ENCODE peak calls at places on chromosome 21, in eight cellular contexts. H, T, P, Y, U, D, L and I are unnamed samples. For H3K4me1, the result is how much of the 10 kb centered on the place peaks cover.

GRCh38 chr21:33374080-33374873 is 28.9 kb upstream of the IFNGR2 start:
- DNase-seq in Y (no peak), T (no peak), U (no peak), P (no peak), H (peak), D (no peak), L (peak), I (peak)

GRCh38 chr21:36246080-36246631 is 73.8 kb upstream of the MORC3 start:
- DNase-seq in U (no peak), L (no peak), Y (no peak), T (peak), D (no peak), H (no peak), P (no peak), I (peak)

GRCh38 chr21:17451364-17451869 is 61.4 kb upstream of the CXADR start:
- DNase-seq in T (no peak), H (no peak), L (no peak), Y (no peak), P (no peak), D (no peak), U (no peak), I (no peak)

GRCh38 chr21:16815228-16815627 is 697.6 kb upstream of the CXADR start:
- DNase-seq in T (no peak), P (no peak), D (no peak), Y (no peak), L (no peak), U (no peak), H (no peak), I (no peak)

GRCh38 chr21:20814090-20814489 is 184.1 kb upstream of the NCAM2 start:
- DNase-seq in T (no peak), Y (no peak), P (no peak), L (no peak), D (no peak), U (no peak), H (no peak), I (no peak)

GRCh38 chr21:28972398-28972797 is 20.3 kb downstream of the LTN1 start:
- DNase-seq in H (no peak), Y (no peak), L (no peak), T (no peak), D (no peak), U (no peak), P (no peak), I (no peak)

GRCh38 chr21:36028127-36029069 is 31.9 kb downstream of the SETD4 start:
- DNase-seq in P (peak), Y (peak), D (peak), L (peak), T (peak), U (peak), H (peak), I (peak)

GRCh38 chr21:26909972-26910371 is 56.9 kb downstream of the ADAMTS5 start:
- DNase-seq in H (no peak), L (no peak), T (no peak), Y (peak), P (no peak), U (no peak), D (no peak), I (no peak)

GRCh38 chr21:26840912-26841311 is 4.3 kb downstream of the ADAMTS1 start:
- DNase-seq in H (peak), T (peak), L (peak), U (no peak), D (no peak), P (no peak), Y (no peak), I (no peak)

GRCh38 chr21:46116846-46117585 is 19.1 kb downstream of the COL6A2 start:
- DNase-seq in U (no peak), D (peak), L (peak), H (peak), Y (peak), T (no peak), P (peak), I (no peak)

GRCh38 chr21:21064353-21064752 is 66.1 kb downstream of the NCAM2 start:
- DNase-seq in H (no peak), L (no peak), P (no peak), U (no peak), T (no peak), Y (no peak), D (no peak), I (no peak)

GRCh38 chr21:29449306-29449940 is 150.7 kb downstream of the BACH1 start:
- DNase-seq in L (no peak), T (no peak), P (no peak), D (no peak), Y (no peak), H (no peak), U (no peak), I (no peak)

GRCh38 chr21:45942755-45943629 is 38.6 kb upstream of the COL6A1 start:
- DNase-seq in U (no peak), P (no peak), L (no peak), T (no peak), H (no peak), D (peak), Y (no peak), I (no peak)

GRCh38 chr21:26057488-26058170 is 112.9 kb downstream of the APP start:
- DNase-seq in U (no peak), L (no peak), Y (no peak), H (no peak), D (no peak), T (no peak), P (no peak), I (no peak)

GRCh38 chr21:29712818-29713217 is 227.0 kb downstream of the GRIK1 start:
- DNase-seq in D (no peak), Y (no peak), U (no peak), H (no peak), L (no peak), P (no peak), T (no peak), I (no peak)

GRCh38 chr21:46661627-46662366 is 26.3 kb downstream of the PRMT2 start:
- DNase-seq in T (no peak), P (no peak), H (no peak), D (no peak), U (no peak), L (no peak), Y (no peak), I (no peak)

GRCh38 chr21:46130721-46131720 is 24.4 kb downstream of the FTCD start:
- DNase-seq in D (peak), P (peak), U (no peak), T (no peak), Y (no peak), L (no peak), H (peak), I (no peak)

GRCh38 chr21:23016617-23017016 is 2018.4 kb downstream of the NCAM2 start:
- DNase-seq in T (no peak), H (no peak), L (no peak), Y (no peak), U (no peak), D (no peak), P (no peak), I (no peak)

GRCh38 chr21:36134820-36135390 is at the start of gene CBR3:
- DNase-seq in T (peak), L (peak), D (peak), P (peak), U (no peak), Y (no peak), H (peak), I (peak)

GRCh38 chr21:36402339-36402738 is 17.1 kb downstream of the CHAF1B start:
- DNase-seq in H (no peak), P (no peak), Y (no peak), D (no peak), U (no peak), T (no peak), L (no peak), I (no peak)

GRCh38 chr21:46480466-46480865 is 21.8 kb downstream of the DIP2A start:
- DNase-seq in T (no peak), U (no peak), H (no peak), L (no peak), D (no peak), Y (no peak), P (no peak), I (no peak)

GRCh38 chr21:27206368-27206982 is 239.6 kb upstream of the ADAMTS5 start:
- DNase-seq in T (no peak), P (no peak), U (no peak), D (no peak), Y (peak), L (no peak), H (no peak), I (no peak)

GRCh38 chr21:26732442-26733221 is 112.6 kb downstream of the ADAMTS1 start:
- DNase-seq in D (no peak), P (no peak), U (no peak), L (peak), H (peak), Y (peak), T (no peak), I (peak)

GRCh38 chr21:39730418-39731107 is 14.4 kb upstream of the IGSF5 start:
- DNase-seq in H (no peak), L (no peak), T (no peak), P (no peak), Y (no peak), U (no peak), D (no peak), I (no peak)

GRCh38 chr21:20971296-20971921 is 26.8 kb upstream of the NCAM2 start:
- DNase-seq in H (no peak), L (peak), D (no peak), Y (no peak), P (no peak), T (no peak), U (no peak), I (no peak)

GRCh38 chr21:38448619-38449186 is 49.6 kb downstream of the ERG start:
- DNase-seq in P (no peak), L (no peak), D (no peak), Y (no peak), T (no peak), U (no peak), H (no peak), I (no peak)

GRCh38 chr21:39525129-39525528 is 73.4 kb downstream of the SH3BGR start:
- DNase-seq in P (no peak), H (no peak), L (peak), T (peak), Y (no peak), U (no peak), D (no peak), I (no peak)

GRCh38 chr21:27083144-27083543 is 116.3 kb upstream of the ADAMTS5 start:
- DNase-seq in L (no peak), U (no peak), P (no peak), H (no peak), T (no peak), Y (no peak), D (no peak), I (no peak)

GRCh38 chr21:38649120-38649519 is 150.8 kb upstream of the ERG start:
- DNase-seq in Y (no peak), D (no peak), P (no peak), T (no peak), U (no peak), H (no peak), L (no peak), I (no peak)

GRCh38 chr21:31184462-31184861 is 146.2 kb upstream of the KRTAP19-8 start:
- DNase-seq in Y (no peak), H (no peak), L (no peak), U (no peak), D (no peak), P (no peak), T (no peak), I (no peak)
- H3K4me3 ChIP-seq in Y (no peak), H (no peak), L (no peak), U (no peak), D (no peak), P (no peak), T (no peak), I (no peak)

GRCh38 chr21:37422382-37422781 is 55.8 kb downstream of the DYRK1A start:
- DNase-seq in P (no peak), L (no peak), D (no peak), U (no peak), Y (no peak), H (no peak), T (no peak), I (no peak)
- H3K4me1 ChIP-seq in P (under half), L (half or more), D (half or more), U (under half), Y (under half), H (under half), T (under half), I (under half)

GRCh38 chr21:43812139-43812821 is 22.9 kb downstream of the RRP1 start:
- DNase-seq in T (peak), L (peak), Y (no peak), D (no peak), U (no peak), P (no peak), H (no peak), I (peak)

GRCh38 chr21:43809346-43809799 is 20.0 kb downstream of the RRP1 start:
- DNase-seq in P (no peak), H (no peak), T (no peak), Y (no peak), D (peak), U (no peak), L (no peak), I (no peak)

GRCh38 chr21:43809853-43810504 is 20.6 kb downstream of the RRP1 start:
- DNase-seq in Y (no peak), H (no peak), D (no peak), P (no peak), T (no peak), U (no peak), L (no peak), I (no peak)

GRCh38 chr21:43811262-43812105 is 22.1 kb downstream of the RRP1 start:
- DNase-seq in H (no peak), T (no peak), U (no peak), L (no peak), D (no peak), P (no peak), Y (no peak), I (no peak)

DNA sequence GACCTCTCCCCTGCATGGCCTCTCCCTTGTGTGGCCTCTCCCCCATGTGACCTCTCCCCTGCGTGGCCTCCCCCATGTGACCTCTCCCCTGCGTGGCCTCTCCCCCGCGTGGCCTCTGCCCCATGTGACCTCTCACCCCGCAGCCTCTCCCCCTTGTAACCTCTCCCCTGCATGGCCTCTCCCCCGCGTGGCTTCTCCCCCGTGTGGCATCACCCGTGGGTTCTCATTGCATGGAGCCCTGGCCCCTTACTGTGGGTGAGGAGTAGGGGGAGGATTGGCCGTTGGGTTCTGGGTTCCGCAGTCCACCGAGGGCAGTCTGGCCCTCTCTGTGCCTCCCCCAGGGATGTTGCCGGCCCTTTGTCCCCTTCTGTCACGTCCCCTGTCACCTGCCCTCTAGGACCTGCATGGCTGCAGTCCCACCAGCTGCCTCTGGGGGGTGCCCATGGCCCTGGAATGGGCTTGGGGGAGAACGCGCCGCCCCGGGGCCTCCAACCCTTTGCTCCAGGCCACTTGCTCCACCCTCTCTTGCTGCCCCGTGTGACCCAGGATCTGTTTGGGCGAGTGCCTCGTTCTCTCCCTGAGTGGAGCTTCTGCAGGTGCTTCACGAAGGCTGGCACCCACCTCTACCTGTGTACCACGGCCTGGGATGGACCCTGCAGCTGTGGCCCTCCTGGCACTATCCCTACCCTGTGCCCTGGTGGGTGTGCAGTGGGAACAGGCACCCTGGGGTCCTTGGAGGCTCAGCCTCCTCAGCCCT is 21.3 kb downstream of the RRP1 start:
- DNase-seq in T (peak), Y (peak), U (no peak), P (peak), H (peak), L (peak), D (peak), I (peak)
- TF ChIP-seq POLR2A in T (no peak), Y (no peak), U (no peak), P (no peak), H (no peak), L (no peak), D (no peak), I (no peak)

GRCh38 chr21:34640858-34641257 is 25.9 kb upstream of the RCAN1 start:
- DNase-seq in D (no peak), H (no peak), U (no peak), L (no peak), T (no peak), P (no peak), Y (peak), I (no peak)

GRCh38 chr21:34639250-34639649 is 24.3 kb upstream of the RCAN1 start:
- DNase-seq in U (no peak), D (no peak), P (no peak), L (no peak), T (no peak), Y (no peak), H (no peak), I (no peak)

GRCh38 chr21:34639882-34640788 is 25.2 kb upstream of the RCAN1 start:
- DNase-seq in D (no peak), Y (no peak), U (no peak), P (no peak), H (no peak), T (no peak), L (no peak), I (no peak)

GRCh38 chr21:34644815-34645214 is 24.0 kb upstream of the CLIC6 start:
- DNase-seq in D (no peak), H (no peak), P (no peak), Y (no peak), L (peak), T (no peak), U (no peak), I (peak)

DNA sequence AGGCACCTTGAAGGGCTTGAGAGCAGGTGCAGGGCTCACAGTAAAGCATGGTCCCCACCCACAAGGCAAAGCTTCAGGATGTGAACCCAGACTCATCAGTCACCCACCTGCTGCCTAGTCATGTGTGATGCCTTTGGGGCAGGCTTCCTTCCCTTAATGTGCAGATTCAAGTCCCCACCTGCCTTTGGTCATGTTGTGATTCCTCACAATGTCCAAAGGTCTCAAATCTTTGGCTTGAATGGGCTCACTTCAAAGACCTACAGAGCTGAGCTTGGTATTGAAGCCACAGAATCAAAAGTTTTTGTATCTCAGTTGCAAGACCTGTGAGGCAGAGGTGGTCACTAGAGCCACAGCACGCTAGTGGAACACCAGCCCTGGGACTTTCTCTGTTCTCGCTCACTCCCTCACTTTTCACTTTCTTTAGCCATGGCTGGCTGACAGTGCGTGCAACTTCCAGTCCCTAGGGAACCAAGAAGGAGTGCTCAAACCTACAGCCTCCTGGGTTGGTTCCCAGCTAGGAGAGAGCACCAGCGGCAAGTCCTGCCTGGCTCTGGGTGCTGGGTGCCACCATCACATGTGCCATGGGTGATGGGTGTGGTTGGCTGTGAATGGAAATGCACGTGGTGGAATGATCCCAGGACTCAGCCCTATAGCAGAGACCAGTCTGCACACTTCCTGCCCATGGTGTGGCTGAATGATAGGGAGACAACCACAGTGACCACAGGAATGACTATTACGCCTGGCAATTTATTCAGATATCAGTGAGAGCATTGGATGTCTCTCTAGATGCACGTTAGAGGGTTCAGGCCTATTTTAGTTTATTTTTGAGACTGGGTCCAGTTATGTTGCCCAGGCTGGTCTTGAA is 26.4 kb upstream of the CLIC6 start:
- DNase-seq in Y (no peak), U (no peak), H (no peak), D (no peak), T (no peak), P (no peak), L (no peak), I (no peak)
- H3K4me3 ChIP-seq in Y (no peak), U (no peak), H (no peak), D (no peak), T (no peak), P (no peak), L (no peak), I (no peak)

GRCh38 chr21:41760411-41760810 is 6.4 kb downstream of the RIPK4 start:
- DNase-seq in Y (no peak), P (no peak), H (no peak), T (no peak), U (no peak), L (no peak), D (peak), I (no peak)
- H3K4me1 ChIP-seq in Y (under half), P (under half), H (under half), T (under half), U (half or more), L (under half), D (under half), I (half or more)

GRCh38 chr21:34864370-34865209 is 184.5 kb downstream of the RUNX1 start:
- DNase-seq in T (no peak), P (no peak), U (no peak), D (no peak), Y (no peak), H (no peak), L (no peak), I (no peak)
- TF ChIP-seq POLR2A in T (no peak), P (no peak), U (no peak), D (no peak), Y (no peak), H (no peak), L (no peak), I (no peak)

GRCh38 chr21:44713846-44714245 is 2.5 kb upstream of the TSPEAR start:
- DNase-seq in L (no peak), P (no peak), T (no peak), D (no peak), Y (peak), U (no peak), H (no peak), I (peak)

GRCh38 chr21:44710756-44711326 is 531 bp downstream of the TSPEAR start:
- DNase-seq in Y (peak), T (no peak), H (no peak), U (no peak), D (no peak), L (no peak), P (no peak), I (no peak)

GRCh38 chr21:44713130-44713529 is 1.8 kb upstream of the TSPEAR start:
- DNase-seq in Y (peak), T (no peak), H (no peak), P (no peak), D (no peak), U (no peak), L (no peak), I (peak)

GRCh38 chr21:44711327-44712202 is at the start of gene TSPEAR:
- DNase-seq in L (no peak), P (no peak), Y (peak), T (no peak), H (no peak), U (no peak), D (peak), I (no peak)

GRCh38 chr21:44712203-44713028 is 1.0 kb upstream of the TSPEAR start:
- DNase-seq in D (no peak), L (no peak), Y (peak), T (no peak), U (no peak), H (no peak), P (no peak), I (no peak)
- H3K4me3 ChIP-seq in D (no peak), L (no peak), Y (peak), T (no peak), U (no peak), H (no peak), P (no peak), I (no peak)